ENCODE peak calls at places on chromosome 4, in five cellular contexts. One of them, this sample, is unnamed.

GRCh38 chr4:31081375-31081774 is 361.2 kb downstream of the PCDH7 start:
- DNase-seq in testis: no peak
- DNase-seq in upper lobe of right lung: no peak
- DNase-seq in foreskin fibroblast: peak
- DNase-seq in left lung: no peak
- DNase-seq in this sample: no peak

GRCh38 chr4:84336964-84337705 is 162.0 kb downstream of the NKX6-1 start:
- DNase-seq in foreskin fibroblast: no peak
- DNase-seq in left lung: no peak
- DNase-seq in upper lobe of right lung: no peak
- DNase-seq in testis: no peak
- DNase-seq in this sample: no peak

GRCh38 chr4:173943547-173943946 is 339.9 kb downstream of the FBXO8 start:
- DNase-seq in upper lobe of right lung: no peak
- DNase-seq in foreskin fibroblast: no peak
- DNase-seq in left lung: no peak
- DNase-seq in testis: no peak
- DNase-seq in this sample: no peak

GRCh38 chr4:112451831-112452230 is 64.1 kb downstream of the NEUROG2 start:
- DNase-seq in testis: no peak
- DNase-seq in left lung: no peak
- DNase-seq in upper lobe of right lung: no peak
- DNase-seq in foreskin fibroblast: no peak
- DNase-seq in this sample: no peak

GRCh38 chr4:57051100-57051499 is 59.1 kb downstream of the IGFBP7 start:
- DNase-seq in foreskin fibroblast: no peak
- DNase-seq in testis: no peak
- DNase-seq in left lung: no peak
- DNase-seq in upper lobe of right lung: no peak
- DNase-seq in this sample: no peak

GRCh38 chr4:147901388-147901787 is 169.5 kb downstream of the ARHGAP10 start:
- DNase-seq in testis: no peak
- DNase-seq in foreskin fibroblast: no peak
- DNase-seq in upper lobe of right lung: no peak
- DNase-seq in left lung: no peak
- DNase-seq in this sample: no peak

GRCh38 chr4:90536408-90536807 is 409.2 kb downstream of the CCSER1 start:
- DNase-seq in testis: no peak
- DNase-seq in left lung: no peak
- DNase-seq in foreskin fibroblast: no peak
- DNase-seq in upper lobe of right lung: no peak
- DNase-seq in this sample: no peak

GRCh38 chr4:7397206-7398103 is 37.3 kb downstream of the PSAPL1 start:
- DNase-seq in testis: no peak
- DNase-seq in foreskin fibroblast: no peak
- DNase-seq in upper lobe of right lung: no peak
- DNase-seq in left lung: peak
- DNase-seq in this sample: no peak

GRCh38 chr4:107258359-107258758 is 222.2 kb upstream of the DKK2 start:
- DNase-seq in left lung: no peak
- DNase-seq in testis: no peak
- DNase-seq in upper lobe of right lung: no peak
- DNase-seq in foreskin fibroblast: peak
- DNase-seq in this sample: peak

GRCh38 chr4:173490817-173491518 is 39.1 kb downstream of the HAND2 start:
- DNase-seq in foreskin fibroblast: peak
- DNase-seq in left lung: no peak
- DNase-seq in upper lobe of right lung: no peak
- DNase-seq in testis: no peak
- DNase-seq in this sample: peak

GRCh38 chr4:39043058-39043696 is 11.0 kb upstream of the TMEM156 start:
- DNase-seq in foreskin fibroblast: no peak
- DNase-seq in left lung: no peak
- DNase-seq in testis: no peak
- DNase-seq in upper lobe of right lung: no peak
- DNase-seq in this sample: no peak
- H3K4me3 ChIP-seq in foreskin fibroblast: no peak
- H3K4me3 ChIP-seq in left lung: no peak
- H3K4me3 ChIP-seq in testis: no peak
- H3K4me3 ChIP-seq in upper lobe of right lung: no peak
- H3K4me3 ChIP-seq in this sample: no peak

GRCh38 chr4:11605597-11605996 is 176.9 kb upstream of the HS3ST1 start:
- DNase-seq in upper lobe of right lung: no peak
- DNase-seq in left lung: no peak
- DNase-seq in testis: no peak
- DNase-seq in foreskin fibroblast: no peak
- DNase-seq in this sample: no peak
- H3K4me3 ChIP-seq in upper lobe of right lung: no peak
- H3K4me3 ChIP-seq in left lung: no peak
- H3K4me3 ChIP-seq in testis: no peak
- H3K4me3 ChIP-seq in foreskin fibroblast: no peak
- H3K4me3 ChIP-seq in this sample: no peak

GRCh38 chr4:83217721-83218522 is 66.7 kb downstream of the COQ2 start:
- DNase-seq in foreskin fibroblast: no peak
- DNase-seq in left lung: peak
- DNase-seq in upper lobe of right lung: no peak
- DNase-seq in testis: no peak
- DNase-seq in this sample: no peak
- H3K4me3 ChIP-seq in foreskin fibroblast: no peak
- H3K4me3 ChIP-seq in left lung: no peak
- H3K4me3 ChIP-seq in upper lobe of right lung: no peak
- H3K4me3 ChIP-seq in testis: no peak
- H3K4me3 ChIP-seq in this sample: no peak

GRCh38 chr4:42397635-42398447 is 553 bp downstream of the SHISA3 start:
- DNase-seq in upper lobe of right lung: no peak
- DNase-seq in foreskin fibroblast: no peak
- DNase-seq in testis: no peak
- DNase-seq in left lung: no peak
- DNase-seq in this sample: no peak

GRCh38 chr4:42395595-42395994 is 1.7 kb upstream of the SHISA3 start:
- DNase-seq in upper lobe of right lung: no peak
- DNase-seq in left lung: no peak
- DNase-seq in testis: no peak
- DNase-seq in foreskin fibroblast: no peak
- DNase-seq in this sample: no peak

GRCh38 chr4:42398448-42399355 is 1.4 kb downstream of the SHISA3 start:
- DNase-seq in testis: no peak
- DNase-seq in left lung: no peak
- DNase-seq in foreskin fibroblast: no peak
- DNase-seq in upper lobe of right lung: no peak
- DNase-seq in this sample: no peak

GRCh38 chr4:42397256-42397634 is at the start of gene SHISA3:
- DNase-seq in upper lobe of right lung: no peak
- DNase-seq in testis: no peak
- DNase-seq in foreskin fibroblast: no peak
- DNase-seq in left lung: no peak
- DNase-seq in this sample: no peak

DNA sequence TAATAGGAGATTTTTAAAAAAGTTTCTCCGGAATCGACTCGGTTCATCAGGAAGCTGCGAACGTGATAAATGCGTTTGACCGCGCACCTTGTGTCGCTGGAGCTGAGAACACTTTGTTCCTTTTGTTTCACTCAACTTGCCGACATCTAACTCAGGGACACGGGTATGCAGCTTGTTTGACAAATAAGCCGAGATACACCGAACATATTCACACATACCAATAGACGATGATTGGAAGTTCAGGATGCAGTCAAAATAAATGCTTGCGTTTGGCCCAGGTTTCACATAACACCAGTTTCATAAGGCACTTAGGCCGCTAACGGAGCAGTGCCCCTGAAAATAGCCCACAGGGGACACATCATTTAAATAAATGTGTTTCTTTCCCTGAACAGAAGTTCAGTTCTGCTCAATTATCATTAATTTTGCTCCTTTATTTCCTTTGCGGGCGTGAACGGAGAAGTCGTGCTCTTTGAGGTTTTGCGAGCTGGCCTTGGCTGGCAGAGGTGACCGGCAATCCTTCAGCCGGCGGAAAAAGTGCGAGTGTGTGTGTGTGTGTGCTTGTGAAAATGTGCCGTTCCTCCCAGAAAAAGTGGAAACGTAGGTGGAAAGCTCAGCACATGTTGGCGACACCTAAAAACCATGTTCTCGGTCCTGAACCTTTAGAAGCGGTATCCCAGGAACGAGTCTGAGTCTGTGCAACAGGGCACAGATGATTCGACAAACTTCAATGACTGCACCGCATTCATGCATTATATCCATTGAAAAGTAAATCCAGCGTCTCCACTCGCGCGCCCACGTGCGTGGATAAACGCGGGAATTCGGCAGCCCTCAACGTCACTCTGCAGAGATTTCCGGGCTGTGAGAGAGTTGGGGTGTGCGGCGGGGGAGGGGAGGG is 680 bp upstream of the SHISA3 start:
- DNase-seq in foreskin fibroblast: no peak
- DNase-seq in upper lobe of right lung: no peak
- DNase-seq in left lung: no peak
- DNase-seq in testis: no peak
- DNase-seq in this sample: no peak
- H3K4me3 ChIP-seq in foreskin fibroblast: no peak
- H3K4me3 ChIP-seq in upper lobe of right lung: peak
- H3K4me3 ChIP-seq in left lung: peak
- H3K4me3 ChIP-seq in testis: peak
- H3K4me3 ChIP-seq in this sample: peak

GRCh38 chr4:183493246-183493645 is 11.6 kb upstream of the ING2 start:
- DNase-seq in upper lobe of right lung: no peak
- DNase-seq in foreskin fibroblast: no peak
- DNase-seq in left lung: no peak
- DNase-seq in testis: no peak
- DNase-seq in this sample: no peak
- H3K4me3 ChIP-seq in upper lobe of right lung: no peak
- H3K4me3 ChIP-seq in foreskin fibroblast: no peak
- H3K4me3 ChIP-seq in left lung: no peak
- H3K4me3 ChIP-seq in testis: no peak
- H3K4me3 ChIP-seq in this sample: no peak

GRCh38 chr4:1767770-1768366 is 25.2 kb upstream of the FGFR3 start:
- DNase-seq in foreskin fibroblast: peak
- DNase-seq in upper lobe of right lung: peak
- DNase-seq in testis: peak
- DNase-seq in left lung: peak
- DNase-seq in this sample: no peak
- H3K4me3 ChIP-seq in foreskin fibroblast: peak
- H3K4me3 ChIP-seq in upper lobe of right lung: peak
- H3K4me3 ChIP-seq in testis: no peak
- H3K4me3 ChIP-seq in left lung: peak
- H3K4me3 ChIP-seq in this sample: peak

DNA sequence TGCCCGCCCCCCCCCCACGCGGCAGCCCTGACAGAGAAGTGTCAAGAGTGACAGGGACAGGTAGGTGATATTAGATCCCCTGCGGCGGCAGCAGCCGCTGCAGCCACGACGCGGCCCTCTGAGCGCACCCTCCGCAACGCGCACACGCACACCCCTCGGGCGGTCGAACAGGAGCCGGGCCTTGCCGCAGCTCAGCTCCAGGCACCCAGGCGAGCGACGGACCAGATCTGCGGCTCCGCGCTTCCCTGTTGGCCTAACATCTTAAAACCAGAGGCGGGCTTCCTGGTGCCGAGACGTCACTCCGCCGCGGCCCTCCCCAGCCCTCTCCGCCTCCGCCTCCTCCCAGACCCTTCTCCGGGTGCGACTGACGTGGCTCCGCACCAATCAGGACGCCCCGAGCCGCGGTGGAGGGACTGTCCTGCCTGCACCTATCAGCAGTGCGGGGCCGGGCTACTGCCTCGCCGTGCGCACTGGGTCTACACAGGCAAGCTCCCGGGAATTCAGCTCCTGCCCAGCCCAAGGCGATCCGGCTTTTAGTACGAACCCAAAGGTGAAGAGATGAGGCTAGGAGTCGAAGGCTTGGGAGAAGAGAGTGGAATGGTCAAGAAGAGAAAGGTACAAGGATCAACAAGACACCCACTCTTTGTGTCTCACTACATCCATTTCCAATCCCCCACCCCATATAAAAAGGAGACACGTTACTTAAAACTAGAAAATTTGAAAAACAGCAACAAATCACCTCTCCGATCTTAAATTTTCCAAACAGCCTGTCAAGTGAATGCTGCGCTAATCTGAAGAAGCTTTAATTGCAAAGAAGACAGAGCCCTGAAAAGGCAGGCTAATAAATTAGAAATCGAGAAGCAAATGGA is at the start of gene PITX2:
- DNase-seq in upper lobe of right lung: peak
- DNase-seq in left lung: peak
- DNase-seq in testis: peak
- DNase-seq in foreskin fibroblast: peak
- DNase-seq in this sample: peak
- H3K4me3 ChIP-seq in upper lobe of right lung: peak
- H3K4me3 ChIP-seq in left lung: no peak
- H3K4me3 ChIP-seq in testis: peak
- H3K4me3 ChIP-seq in foreskin fibroblast: peak
- H3K4me3 ChIP-seq in this sample: peak

GRCh38 chr4:123399638-123400358 is 3.2 kb downstream of the SPRY1 start:
- DNase-seq in testis: peak
- DNase-seq in foreskin fibroblast: no peak
- DNase-seq in left lung: no peak
- DNase-seq in upper lobe of right lung: no peak
- DNase-seq in this sample: no peak

GRCh38 chr4:123403205-123403604 is 6.6 kb downstream of the SPRY1 start:
- DNase-seq in left lung: no peak
- DNase-seq in testis: no peak
- DNase-seq in upper lobe of right lung: no peak
- DNase-seq in foreskin fibroblast: no peak
- DNase-seq in this sample: no peak

GRCh38 chr4:123398151-123398802 is 1.7 kb downstream of the SPRY1 start:
- DNase-seq in foreskin fibroblast: peak
- DNase-seq in left lung: peak
- DNase-seq in upper lobe of right lung: peak
- DNase-seq in testis: peak
- DNase-seq in this sample: no peak

GRCh38 chr4:123398803-123399637 is 2.4 kb downstream of the SPRY1 start:
- DNase-seq in left lung: peak
- DNase-seq in upper lobe of right lung: peak
- DNase-seq in testis: peak
- DNase-seq in foreskin fibroblast: peak
- DNase-seq in this sample: no peak

GRCh38 chr4:123401466-123402175 is 5.0 kb downstream of the SPRY1 start:
- DNase-seq in upper lobe of right lung: no peak
- DNase-seq in testis: no peak
- DNase-seq in foreskin fibroblast: no peak
- DNase-seq in left lung: no peak
- DNase-seq in this sample: no peak
- H3K4me3 ChIP-seq in upper lobe of right lung: peak
- H3K4me3 ChIP-seq in testis: no peak
- H3K4me3 ChIP-seq in foreskin fibroblast: no peak
- H3K4me3 ChIP-seq in left lung: peak
- H3K4me3 ChIP-seq in this sample: no peak

GRCh38 chr4:83238849-83239248 is 45.7 kb downstream of the COQ2 start:
- DNase-seq in foreskin fibroblast: no peak
- DNase-seq in upper lobe of right lung: no peak
- DNase-seq in testis: no peak
- DNase-seq in left lung: no peak
- DNase-seq in this sample: no peak

GRCh38 chr4:83238393-83238792 is 46.2 kb downstream of the COQ2 start:
- DNase-seq in testis: no peak
- DNase-seq in left lung: no peak
- DNase-seq in upper lobe of right lung: no peak
- DNase-seq in foreskin fibroblast: no peak
- DNase-seq in this sample: no peak

GRCh38 chr4:83240379-83240875 is 44.2 kb downstream of the COQ2 start:
- DNase-seq in upper lobe of right lung: no peak
- DNase-seq in foreskin fibroblast: no peak
- DNase-seq in left lung: no peak
- DNase-seq in testis: no peak
- DNase-seq in this sample: no peak

GRCh38 chr4:83237591-83237990 is 47.0 kb downstream of the COQ2 start:
- DNase-seq in upper lobe of right lung: no peak
- DNase-seq in foreskin fibroblast: no peak
- DNase-seq in left lung: no peak
- DNase-seq in testis: no peak
- DNase-seq in this sample: no peak

GRCh38 chr4:83241132-83241531 is 43.5 kb downstream of the COQ2 start:
- DNase-seq in left lung: no peak
- DNase-seq in upper lobe of right lung: no peak
- DNase-seq in testis: no peak
- DNase-seq in foreskin fibroblast: no peak
- DNase-seq in this sample: no peak
- H3K4me3 ChIP-seq in left lung: no peak
- H3K4me3 ChIP-seq in upper lobe of right lung: no peak
- H3K4me3 ChIP-seq in testis: no peak
- H3K4me3 ChIP-seq in foreskin fibroblast: no peak
- H3K4me3 ChIP-seq in this sample: no peak